ENCODE peak calls at places on chromosomes 3 and 15, in seven cellular contexts. One of them, this sample, is unnamed.
A peak's percentile ranks its signal among the peaks of the same experiment; 100 is the strongest.

GRCh38 chr3:8488877-8489865 is 12.5 kb upstream of the LMCD1 start:
- DNase-seq in A549: no peak
- DNase-seq in adrenal gland: no peak
- DNase-seq in breast epithelium: no peak
- DNase-seq in heart left ventricle: no peak
- DNase-seq in uterus: peak; percentile 50
- DNase-seq in HepG2: peak; percentile 93
- DNase-seq in this sample: no peak

GRCh38 chr3:52104664-52105281 is 48.4 kb upstream of the DUSP7 start:
- DNase-seq in HepG2: no peak
- DNase-seq in breast epithelium: no peak
- DNase-seq in uterus: no peak
- DNase-seq in A549: no peak
- DNase-seq in heart left ventricle: no peak
- DNase-seq in adrenal gland: no peak
- DNase-seq in this sample: no peak

GRCh38 chr3:143307613-143308183 is 188.1 kb downstream of the CHST2 start:
- DNase-seq in uterus: no peak
- DNase-seq in adrenal gland: peak; percentile 40
- DNase-seq in heart left ventricle: peak; percentile 40
- DNase-seq in A549: peak; percentile 9
- DNase-seq in HepG2: no peak
- DNase-seq in breast epithelium: no peak
- DNase-seq in this sample: peak; percentile 44

GRCh38 chr3:29635888-29636287 is 355.0 kb downstream of the RBMS3 start:
- DNase-seq in breast epithelium: no peak
- DNase-seq in adrenal gland: no peak
- DNase-seq in uterus: no peak
- DNase-seq in heart left ventricle: no peak
- DNase-seq in HepG2: peak; percentile 9
- DNase-seq in A549: no peak
- DNase-seq in this sample: no peak

GRCh38 chr3:195226900-195227447 is 44.0 kb downstream of the XXYLT1 start:
- DNase-seq in adrenal gland: no peak
- DNase-seq in heart left ventricle: no peak
- DNase-seq in A549: no peak
- DNase-seq in uterus: peak; percentile 15
- DNase-seq in HepG2: peak; percentile 22
- DNase-seq in breast epithelium: peak; percentile 48
- DNase-seq in this sample: no peak

GRCh38 chr3:106085998-106086397 is 217.2 kb upstream of the CBLB start:
- DNase-seq in heart left ventricle: no peak
- DNase-seq in uterus: no peak
- DNase-seq in breast epithelium: no peak
- DNase-seq in A549: no peak
- DNase-seq in HepG2: no peak
- DNase-seq in adrenal gland: no peak
- DNase-seq in this sample: no peak

GRCh38 chr3:43086460-43087165 is 19.3 kb downstream of the POMGNT2 start:
- DNase-seq in HepG2: no peak
- DNase-seq in breast epithelium: no peak
- DNase-seq in heart left ventricle: no peak
- DNase-seq in A549: no peak
- DNase-seq in adrenal gland: no peak
- DNase-seq in uterus: peak; percentile 54
- DNase-seq in this sample: no peak

GRCh38 chr3:161322781-161323568 is 48.3 kb downstream of the SPTSSB start:
- DNase-seq in heart left ventricle: no peak
- DNase-seq in HepG2: peak; percentile 90
- DNase-seq in uterus: no peak
- DNase-seq in breast epithelium: no peak
- DNase-seq in adrenal gland: no peak
- DNase-seq in A549: no peak
- DNase-seq in this sample: no peak

GRCh38 chr15:58167095-58167591 is 29.0 kb downstream of the AQP9 start:
- DNase-seq in uterus: no peak
- DNase-seq in HepG2: peak; percentile 56
- DNase-seq in breast epithelium: no peak
- DNase-seq in heart left ventricle: no peak
- DNase-seq in A549: no peak
- DNase-seq in adrenal gland: no peak
- DNase-seq in this sample: no peak

GRCh38 chr3:67655364-67656121 is 1.1 kb upstream of the SUCLG2 start:
- DNase-seq in heart left ventricle: no peak
- DNase-seq in breast epithelium: no peak
- DNase-seq in uterus: peak; percentile 18
- DNase-seq in A549: no peak
- DNase-seq in HepG2: peak; percentile 20
- DNase-seq in adrenal gland: peak; percentile 46
- DNase-seq in this sample: peak; percentile 53

GRCh38 chr3:139588450-139588849 is 48.9 kb upstream of the RBP1 start:
- DNase-seq in heart left ventricle: peak; percentile 37
- DNase-seq in A549: no peak
- DNase-seq in breast epithelium: no peak
- DNase-seq in uterus: no peak
- DNase-seq in HepG2: peak; percentile 39
- DNase-seq in adrenal gland: no peak
- DNase-seq in this sample: no peak

GRCh38 chr3:45687828-45688193 is 1.4 kb upstream of the SACM1L start:
- DNase-seq in A549: no peak
- DNase-seq in HepG2: no peak
- DNase-seq in uterus: no peak
- DNase-seq in heart left ventricle: no peak
- DNase-seq in adrenal gland: no peak
- DNase-seq in breast epithelium: no peak
- DNase-seq in this sample: no peak

GRCh38 chr3:45690331-45691035 is 1.3 kb downstream of the SACM1L start:
- DNase-seq in uterus: no peak
- DNase-seq in adrenal gland: no peak
- DNase-seq in A549: no peak
- DNase-seq in breast epithelium: no peak
- DNase-seq in HepG2: no peak
- DNase-seq in heart left ventricle: no peak
- DNase-seq in this sample: no peak

GRCh38 chr3:45688194-45688881 is 858 bp upstream of the SACM1L start:
- DNase-seq in A549: peak; percentile 33
- DNase-seq in uterus: peak; percentile 49
- DNase-seq in adrenal gland: no peak
- DNase-seq in HepG2: peak; percentile 29
- DNase-seq in breast epithelium: no peak
- DNase-seq in heart left ventricle: no peak
- DNase-seq in this sample: peak; percentile 61

GRCh38 chr3:45689787-45690145 is 570 bp downstream of the SACM1L start:
- DNase-seq in HepG2: no peak
- DNase-seq in heart left ventricle: no peak
- DNase-seq in A549: no peak
- DNase-seq in breast epithelium: no peak
- DNase-seq in adrenal gland: no peak
- DNase-seq in uterus: no peak
- DNase-seq in this sample: no peak

GRCh38 chr3:45688882-45689786 is at the start of gene SACM1L:
- DNase-seq in heart left ventricle: peak; percentile 99
- DNase-seq in adrenal gland: peak; percentile 99
- DNase-seq in uterus: peak; percentile 97
- DNase-seq in A549: peak; percentile 72
- DNase-seq in HepG2: peak; percentile 96
- DNase-seq in breast epithelium: peak; percentile 97
- DNase-seq in this sample: peak; percentile 99
- TF ChIP-seq POLR2A in heart left ventricle: no peak
- TF ChIP-seq POLR2A in adrenal gland: peak; percentile 66
- TF ChIP-seq POLR2A in uterus: peak; percentile 73
- TF ChIP-seq POLR2A in A549: peak; percentile 79
- TF ChIP-seq POLR2A in HepG2: peak; percentile 73
- TF ChIP-seq POLR2A in breast epithelium: peak; percentile 28
- TF ChIP-seq POLR2A in this sample: peak; percentile 87

GRCh38 chr3:184568591-184568917 is 7.0 kb downstream of the EPHB3 start:
- DNase-seq in breast epithelium: no peak
- DNase-seq in heart left ventricle: no peak
- DNase-seq in adrenal gland: no peak
- DNase-seq in HepG2: no peak
- DNase-seq in A549: no peak
- DNase-seq in uterus: no peak
- DNase-seq in this sample: no peak
- H3K4me1 ChIP-seq in breast epithelium: peaks cover 48% of the 10 kb centered on the region
- H3K4me1 ChIP-seq in heart left ventricle: no peaks in the 10 kb centered on the region
- H3K4me1 ChIP-seq in adrenal gland: peaks cover 22% of the 10 kb centered on the region
- H3K4me1 ChIP-seq in HepG2: no peaks in the 10 kb centered on the region
- H3K4me1 ChIP-seq in A549: peaks cover 8% of the 10 kb centered on the region
- H3K4me1 ChIP-seq in uterus: no peaks in the 10 kb centered on the region
- H3K4me1 ChIP-seq in this sample: no peaks in the 10 kb centered on the region

GRCh38 chr15:71117906-71118305 is 2.6 kb downstream of the THSD4 start:
- DNase-seq in adrenal gland: no peak
- DNase-seq in A549: no peak
- DNase-seq in uterus: no peak
- DNase-seq in HepG2: no peak
- DNase-seq in breast epithelium: no peak
- DNase-seq in heart left ventricle: no peak
- DNase-seq in this sample: no peak

GRCh38 chr15:71116366-71116765 is 1.1 kb downstream of the THSD4 start:
- DNase-seq in HepG2: no peak
- DNase-seq in uterus: no peak
- DNase-seq in heart left ventricle: peak; percentile 45
- DNase-seq in breast epithelium: no peak
- DNase-seq in A549: no peak
- DNase-seq in adrenal gland: no peak
- DNase-seq in this sample: no peak

GRCh38 chr15:71115567-71116351 is 488 bp downstream of the THSD4 start:
- DNase-seq in heart left ventricle: peak; percentile 54
- DNase-seq in uterus: peak; percentile 57
- DNase-seq in HepG2: no peak
- DNase-seq in A549: peak; percentile 67
- DNase-seq in adrenal gland: peak; percentile 38
- DNase-seq in breast epithelium: peak; percentile 64
- DNase-seq in this sample: peak; percentile 63

GRCh38 chr15:71118345-71118744 is 3.1 kb downstream of the THSD4 start:
- DNase-seq in A549: no peak
- DNase-seq in heart left ventricle: no peak
- DNase-seq in uterus: no peak
- DNase-seq in breast epithelium: no peak
- DNase-seq in HepG2: no peak
- DNase-seq in adrenal gland: no peak
- DNase-seq in this sample: no peak

GRCh38 chr15:71116942-71117341 is 1.7 kb downstream of the THSD4 start:
- DNase-seq in breast epithelium: no peak
- DNase-seq in HepG2: no peak
- DNase-seq in A549: no peak
- DNase-seq in adrenal gland: no peak
- DNase-seq in heart left ventricle: peak; percentile 51
- DNase-seq in uterus: no peak
- DNase-seq in this sample: no peak
- H3K27ac ChIP-seq in breast epithelium: peak overlapping the region; percentile 1
- H3K27ac ChIP-seq in HepG2: no peak overlapping the region
- H3K27ac ChIP-seq in A549: peak overlapping the region; percentile 93
- H3K27ac ChIP-seq in adrenal gland: no peak overlapping the region
- H3K27ac ChIP-seq in heart left ventricle: peak overlapping the region; percentile 81
- H3K27ac ChIP-seq in uterus: peak overlapping the region; percentile 90
- H3K27ac ChIP-seq in this sample: no peak overlapping the region

GRCh38 chr15:60555291-60555690 is 76.3 kb upstream of the ICE2 start:
- DNase-seq in adrenal gland: no peak
- DNase-seq in breast epithelium: no peak
- DNase-seq in HepG2: no peak
- DNase-seq in heart left ventricle: no peak
- DNase-seq in A549: no peak
- DNase-seq in uterus: no peak
- DNase-seq in this sample: no peak

GRCh38 chr15:60557157-60557556 is 78.2 kb upstream of the ICE2 start:
- DNase-seq in adrenal gland: no peak
- DNase-seq in HepG2: no peak
- DNase-seq in breast epithelium: no peak
- DNase-seq in A549: no peak
- DNase-seq in heart left ventricle: no peak
- DNase-seq in uterus: no peak
- DNase-seq in this sample: no peak

GRCh38 chr15:60553163-60553562 is 74.2 kb upstream of the ICE2 start:
- DNase-seq in A549: no peak
- DNase-seq in adrenal gland: no peak
- DNase-seq in uterus: no peak
- DNase-seq in heart left ventricle: no peak
- DNase-seq in breast epithelium: no peak
- DNase-seq in HepG2: no peak
- DNase-seq in this sample: no peak

GRCh38 chr15:60554494-60554893 is 75.6 kb upstream of the ICE2 start:
- DNase-seq in breast epithelium: no peak
- DNase-seq in heart left ventricle: no peak
- DNase-seq in HepG2: no peak
- DNase-seq in adrenal gland: no peak
- DNase-seq in A549: no peak
- DNase-seq in uterus: no peak
- DNase-seq in this sample: no peak

DNA sequence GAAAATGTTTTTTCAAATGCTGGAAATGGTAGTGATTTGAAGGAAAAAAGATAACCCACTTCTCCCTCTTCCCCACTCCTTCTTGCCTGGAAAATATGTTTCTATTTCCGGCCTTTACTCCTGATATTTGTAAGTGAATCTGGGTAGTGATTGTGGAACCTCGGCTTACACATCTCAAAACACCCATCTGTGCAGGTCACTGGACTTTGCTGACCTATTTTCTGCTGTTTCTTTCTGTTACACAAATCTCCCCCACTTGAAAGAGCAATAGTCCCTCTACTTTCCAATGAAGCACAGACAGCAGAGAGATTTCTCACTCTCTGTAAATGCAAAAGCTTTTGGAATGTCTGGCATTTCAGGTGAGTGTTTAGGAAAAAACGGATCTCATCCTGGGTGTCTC is 76.9 kb upstream of the ICE2 start:
- DNase-seq in adrenal gland: no peak
- DNase-seq in HepG2: no peak
- DNase-seq in uterus: no peak
- DNase-seq in breast epithelium: no peak
- DNase-seq in A549: no peak
- DNase-seq in heart left ventricle: no peak
- DNase-seq in this sample: no peak
- TF ChIP-seq POLR2A in adrenal gland: no peak
- TF ChIP-seq POLR2A in HepG2: no peak
- TF ChIP-seq POLR2A in uterus: no peak
- TF ChIP-seq POLR2A in breast epithelium: no peak
- TF ChIP-seq POLR2A in A549: no peak
- TF ChIP-seq POLR2A in heart left ventricle: no peak
- TF ChIP-seq POLR2A in this sample: no peak